ENCODE peak calls at places on chromosomes 13 and 19, in eight cellular contexts. M, S, A, Z, K, P, L and B are unnamed samples.

GRCh38 chr19:50639121-50640112 is at the start of gene SYT3:
- DNase-seq in A (no peak), L (peak), Z (no peak), K (peak), S (peak), P (peak), M (peak), B (no peak)

GRCh38 chr19:12194827-12195500 is 32.1 kb downstream of the ZNF136 start:
- DNase-seq in S (peak), A (no peak), L (no peak), P (no peak), K (peak), M (peak), Z (peak), B (peak)

GRCh38 chr13:27374650-27375049 is 49.8 kb upstream of the GTF3A start:
- DNase-seq in P (peak), S (peak), L (peak), A (no peak), Z (peak), K (peak), M (peak), B (peak)

GRCh38 chr19:38392707-38393308 is 4.3 kb downstream of the SPRED3 start:
- DNase-seq in S (no peak), K (peak), P (no peak), L (no peak), Z (no peak), A (no peak), M (peak), B (no peak)

GRCh38 chr13:95411641-95412040 is 110.4 kb upstream of the ABCC4 start:
- DNase-seq in Z (no peak), P (no peak), L (peak), K (no peak), S (no peak), M (peak), A (no peak), B (no peak)

GRCh38 chr19:7004313-7004931 is 16.8 kb downstream of the MBD3L2B start:
- DNase-seq in K (peak), A (peak), Z (no peak), L (peak), P (no peak), M (peak), S (no peak), B (no peak)

GRCh38 chr13:72390909-72391308 is 336.5 kb downstream of the MZT1 start:
- DNase-seq in S (no peak), A (no peak), K (peak), L (no peak), M (peak), P (no peak), Z (no peak), B (peak)

GRCh38 chr19:46746281-46746965 is at the start of gene STRN4:
- DNase-seq in L (peak), P (peak), S (peak), K (peak), M (no peak), Z (peak), A (no peak), B (no peak)

GRCh38 chr19:6590458-6591319 is at the start of gene CD70:
- DNase-seq in P (no peak), S (peak), L (no peak), Z (peak), K (peak), A (no peak), M (no peak), B (no peak)

GRCh38 chr13:50576156-50576555 is 267.3 kb downstream of the DLEU7 start:
- DNase-seq in A (no peak), P (no peak), K (no peak), L (peak), Z (no peak), S (peak), M (no peak), B (no peak)

GRCh38 chr19:17402982-17403855 is 2.2 kb downstream of the BST2 start:
- DNase-seq in Z (no peak), S (no peak), P (no peak), L (peak), A (no peak), K (no peak), M (no peak), B (no peak)

GRCh38 chr13:42478531-42479156 is 95.3 kb upstream of the TNFSF11 start:
- DNase-seq in M (peak), K (peak), Z (no peak), A (no peak), S (no peak), P (no peak), L (peak), B (no peak)

GRCh38 chr13:30362005-30362788 is 54.8 kb upstream of the KATNAL1 start:
- DNase-seq in S (no peak), L (no peak), Z (no peak), K (no peak), A (no peak), M (no peak), P (no peak), B (no peak)

GRCh38 chr19:41175825-41176734 is 16.9 kb upstream of the CYP2S1 start:
- DNase-seq in A (no peak), L (no peak), Z (no peak), S (peak), P (no peak), M (peak), K (peak), B (no peak)

GRCh38 chr19:17577698-17578097 is 22.2 kb downstream of the COLGALT1 start:
- DNase-seq in P (no peak), M (no peak), L (no peak), Z (no peak), K (no peak), A (no peak), S (no peak), B (no peak)

GRCh38 chr19:41994521-41994971 is 516 bp upstream of the ATP1A3 start:
- DNase-seq in M (no peak), L (peak), A (no peak), K (no peak), S (no peak), P (peak), Z (no peak), B (no peak)

GRCh38 chr13:51844862-51845573 is at the start of gene TMEM272:
- DNase-seq in P (no peak), M (peak), K (peak), Z (peak), A (no peak), L (peak), S (peak), B (no peak)

GRCh38 chr19:13993554-13994308 is 12.4 kb downstream of the RFX1 start:
- DNase-seq in A (no peak), S (no peak), Z (no peak), P (no peak), L (no peak), K (no peak), M (no peak), B (no peak)

GRCh38 chr13:38577048-38577447 is 109.8 kb upstream of the FREM2 start:
- DNase-seq in K (no peak), L (no peak), S (no peak), Z (no peak), A (no peak), M (peak), P (no peak), B (no peak)